ENCODE peak calls at places on chromosomes 13 and 19, in five cellular contexts. R is tibial artery, N is progenitor cell of endocrine pancreas, H is endodermal cell, A is HCT116. B is an unnamed sample.

GRCh38 chr13:109448629-109449028 is 337.8 kb downstream of the IRS2 start:
- DNase-seq in R (no peak), N (no peak), H (no peak), A (no peak), B (no peak)

GRCh38 chr13:39840201-39840600 is 184.7 kb downstream of the COG6 start:
- DNase-seq in R (no peak), N (no peak), H (no peak), A (no peak), B (peak; percentile 58)

GRCh38 chr13:51761638-51762350 is 42.2 kb downstream of the DHRS12 start:
- DNase-seq in R (no peak), N (no peak), H (no peak), A (no peak), B (no peak)

GRCh38 chr19:6161271-6161850 is 25.9 kb downstream of the ACSBG2 start:
- DNase-seq in R (no peak), N (no peak), H (peak; percentile 72), A (peak; percentile 98), B (no peak)

GRCh38 chr19:58212336-58213074 is 16.2 kb upstream of the ZNF544 start:
- DNase-seq in R (no peak), N (no peak), H (no peak), A (no peak), B (no peak)

GRCh38 chr19:31537136-31537535 is 187.9 kb upstream of the TSHZ3 start:
- DNase-seq in R (no peak), N (no peak), H (no peak), A (no peak), B (no peak)

GRCh38 chr13:99756281-99756680 is 215.3 kb downstream of the ZIC5 start:
- DNase-seq in R (no peak), N (no peak), H (no peak), A (no peak), B (no peak)

GRCh38 chr13:41344358-41344757 is 33.3 kb downstream of the NAA16 start:
- DNase-seq in R (no peak), N (no peak), H (no peak), A (no peak), B (no peak)

GRCh38 chr19:39103151-39103550 is 19.0 kb downstream of the ACP7 start:
- DNase-seq in R (no peak), N (no peak), H (no peak), A (no peak), B (no peak)

GRCh38 chr13:27336005-27336673 is 65.5 kb downstream of the RASL11A start:
- DNase-seq in R (no peak), N (no peak), H (no peak), A (no peak), B (peak; percentile 7)

GRCh38 chr19:32875428-32875827 is 5.9 kb upstream of the SLC7A9 start:
- DNase-seq in R (no peak), N (no peak), H (peak; percentile 58), A (no peak), B (no peak)

DNA sequence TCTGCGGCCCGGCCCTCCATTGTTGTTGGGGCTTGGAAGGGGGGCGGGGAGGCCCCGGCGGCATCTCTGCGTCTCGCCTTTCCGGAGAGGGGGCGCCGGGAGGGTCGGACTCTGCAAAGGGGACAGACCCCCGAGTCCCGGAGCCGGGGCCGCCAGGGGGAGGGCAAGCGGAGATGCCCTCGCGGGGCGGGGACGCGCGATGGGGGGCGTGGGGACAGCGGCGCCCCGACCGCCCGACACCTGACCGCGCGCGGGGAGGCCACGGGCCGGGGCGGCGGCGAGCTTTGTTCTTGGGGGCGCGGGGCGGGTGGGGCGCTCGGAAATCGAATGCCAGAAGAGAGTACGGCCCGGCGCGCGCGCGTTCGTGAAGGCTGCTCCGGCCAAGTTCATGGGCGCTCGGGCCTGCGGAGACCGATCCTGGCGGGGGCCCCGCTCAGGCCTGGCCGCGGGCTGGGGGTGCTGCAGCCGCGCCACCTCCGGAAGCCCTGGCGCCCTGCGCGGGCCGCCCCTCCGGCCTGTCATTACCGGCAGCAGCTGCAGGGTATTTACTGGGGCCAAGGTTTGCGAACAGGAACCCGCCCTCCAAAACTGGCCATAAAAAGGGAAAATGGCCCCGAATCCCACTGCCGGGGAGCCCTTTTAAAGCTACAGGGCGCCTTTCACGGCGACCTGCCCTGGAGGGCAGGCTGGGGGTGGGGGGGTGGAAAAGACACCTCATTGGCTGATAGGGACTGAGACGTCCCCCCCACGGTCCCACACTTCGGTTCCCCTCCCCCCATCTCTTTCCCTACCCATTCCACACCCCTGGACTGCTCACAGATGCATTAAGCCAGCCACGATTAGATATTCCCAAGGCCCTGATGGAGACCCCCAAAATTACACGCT is 11.1 kb upstream of the NANOS3 start:
- DNase-seq in R (no peak), N (peak; percentile 49), H (no peak), A (no peak), B (no peak)
- TF ChIP-seq CTCF in R (no peak), N (peak; percentile 20), H (peak; percentile 24), A (no peak), B (no peak)

DNA sequence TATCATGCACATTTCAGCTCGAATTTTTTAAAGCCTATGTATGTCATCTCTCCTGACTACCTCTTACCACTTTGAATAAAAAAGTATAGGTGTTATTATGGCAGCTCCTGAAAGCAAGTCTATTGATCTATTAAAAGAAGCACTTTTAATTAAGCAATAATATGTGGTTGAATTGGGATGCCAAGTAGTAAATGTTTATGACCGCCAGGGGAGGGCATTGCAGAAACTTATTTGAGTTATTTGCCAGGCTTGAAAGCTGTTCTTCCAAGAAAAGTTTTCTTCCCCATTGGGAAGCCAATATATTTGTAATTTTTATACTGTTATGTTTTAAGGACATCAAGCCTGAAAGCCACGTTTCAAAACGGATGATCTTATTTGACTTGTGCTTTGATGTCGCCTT is 88.1 kb upstream of the SOX21 start:
- DNase-seq in R (no peak), N (no peak), H (no peak), A (no peak), B (no peak)
- TF ChIP-seq CTCF in R (no peak), N (no peak), H (peak; percentile 35), A (no peak), B (no peak)

GRCh38 chr19:18439025-18439909 is 1.3 kb upstream of the ISYNA1 start:
- DNase-seq in R (no peak), N (no peak), H (peak; percentile 58), A (no peak), B (peak; percentile 62)
- TF ChIP-seq CTCF in R (no peak), N (peak; percentile 24), H (peak; percentile 55), A (no peak), B (no peak)

GRCh38 chr19:12806242-12807131 is at the start of gene RNASEH2A:
- DNase-seq in R (peak; percentile 84), N (peak; percentile 75), H (peak; percentile 96), A (peak; percentile 71), B (peak; percentile 95)
- TF ChIP-seq CTCF in R (peak; percentile 13), N (no peak), H (no peak), A (no peak), B (no peak)

GRCh38 chr19:4980087-4980486 is 11.2 kb downstream of the KDM4B start:
- DNase-seq in R (no peak), N (no peak), H (no peak), A (no peak), B (peak; percentile 28)

GRCh38 chr19:4977299-4978174 is 8.6 kb downstream of the KDM4B start:
- DNase-seq in R (peak; percentile 63), N (no peak), H (no peak), A (no peak), B (peak; percentile 92)

GRCh38 chr19:4979211-4979807 is 10.4 kb downstream of the KDM4B start:
- DNase-seq in R (no peak), N (no peak), H (no peak), A (no peak), B (no peak)

GRCh38 chr19:4974855-4975469 is 6.0 kb downstream of the KDM4B start:
- DNase-seq in R (no peak), N (no peak), H (no peak), A (no peak), B (no peak)

GRCh38 chr19:4976412-4977298 is 7.7 kb downstream of the KDM4B start:
- DNase-seq in R (peak; percentile 91), N (no peak), H (peak; percentile 83), A (no peak), B (peak; percentile 97)
- TF ChIP-seq CTCF in R (peak; percentile 41), N (no peak), H (peak; percentile 65), A (peak; percentile 54), B (peak; percentile 49)

DNA sequence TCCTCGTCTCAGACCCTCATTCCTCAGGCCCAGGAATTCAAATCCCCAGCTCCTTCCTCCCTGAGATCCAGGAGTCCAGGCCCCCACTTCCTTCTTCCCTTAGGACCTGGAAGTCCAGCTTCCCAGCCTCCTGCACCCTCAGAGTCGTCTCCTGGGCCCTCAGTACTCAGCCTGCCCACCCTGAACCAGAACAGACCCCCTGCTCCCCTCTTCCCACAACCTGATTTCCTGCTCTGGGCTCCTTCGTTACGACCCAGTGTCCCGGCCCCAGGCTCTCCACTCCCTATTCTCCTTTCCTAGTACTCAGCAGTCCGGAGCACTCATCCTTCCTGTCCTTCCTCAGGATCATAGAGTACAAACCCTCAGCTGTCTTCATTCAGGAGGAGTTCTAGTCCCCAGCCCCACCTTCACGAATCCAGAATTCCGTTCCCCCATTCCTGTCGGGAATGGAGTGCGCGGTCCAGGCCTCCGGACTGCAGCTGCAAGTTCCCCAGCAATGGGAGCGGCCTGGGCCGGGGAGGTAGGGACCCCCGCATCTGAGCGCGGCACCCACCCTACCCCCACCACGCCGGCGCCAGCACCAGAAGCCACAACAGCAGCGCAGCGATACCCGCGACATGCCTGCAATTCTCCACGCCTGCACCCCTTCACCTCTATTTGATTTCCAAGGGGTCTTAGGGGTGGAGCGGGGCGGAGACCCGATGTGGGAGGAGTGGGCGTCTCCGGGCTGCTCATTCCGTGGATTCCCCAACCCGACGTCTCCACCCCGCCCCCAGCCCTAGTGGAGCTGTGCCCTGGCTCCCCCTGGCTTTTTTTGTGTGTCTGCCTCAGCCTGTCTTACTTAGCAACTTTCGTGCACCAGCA is 12.7 kb downstream of the EGLN2 start:
- DNase-seq in R (no peak), N (no peak), H (peak; percentile 74), A (no peak), B (no peak)
- TF ChIP-seq CTCF in R (no peak), N (no peak), H (peak; percentile 20), A (no peak), B (no peak)